ENCODE peak calls at places on chromosomes 4 and X, in four cellular contexts. H, B, O and L are unnamed samples.

GRCh38 chrX:115948018-115948923 is 222.3 kb upstream of the AGTR2 start:
- DNase-seq in H (no peak), B (no peak), O (no peak), L (no peak)

GRCh38 chr4:173135241-173135847 is 33.3 kb upstream of the GALNT7 start:
- DNase-seq in H (no peak), B (no peak), O (no peak), L (no peak)

GRCh38 chr4:3207531-3208037 is 41.4 kb upstream of the MSANTD1 start:
- DNase-seq in H (no peak), B (no peak), O (no peak), L (no peak)

GRCh38 chrX:13658602-13659001 is 5.7 kb downstream of the TCEANC start:
- DNase-seq in H (peak; percentile 35), B (no peak), O (no peak), L (peak; percentile 40)

GRCh38 chrX:68833855-68834331 is 5.1 kb downstream of the EFNB1 start:
- DNase-seq in H (no peak), B (no peak), O (no peak), L (no peak)

GRCh38 chr4:128848461-128848860 is 39.0 kb downstream of the JADE1 start:
- DNase-seq in H (no peak), B (no peak), O (no peak), L (no peak)

GRCh38 chrX:49995795-49996455 is 73.5 kb downstream of the CLCN5 start:
- DNase-seq in H (no peak), B (no peak), O (no peak), L (no peak)

GRCh38 chr4:25457053-25457715 is 80.1 kb downstream of the ANAPC4 start:
- DNase-seq in H (no peak), B (no peak), O (no peak), L (no peak)

GRCh38 chrX:154372612-154373022 is 1.8 kb downstream of the FLNA start:
- DNase-seq in H (no peak), B (no peak), O (no peak), L (no peak)

GRCh38 chr4:185892165-185892564 is 80.2 kb upstream of the SORBS2 start:
- DNase-seq in H (no peak), B (no peak), O (no peak), L (no peak)

GRCh38 chr4:91990726-91991125 is 313.0 kb upstream of the GRID2 start:
- DNase-seq in H (no peak), B (no peak), O (no peak), L (no peak)

GRCh38 chrX:47771473-47771872 is 65.2 kb upstream of the ZNF81 start:
- DNase-seq in H (no peak), B (no peak), O (no peak), L (no peak)

GRCh38 chrX:64976673-64977040 is 407 bp upstream of the ZC4H2 start:
- DNase-seq in H (no peak), B (no peak), O (no peak), L (no peak)

GRCh38 chr4:8761167-8761823 is 110.3 kb downstream of the HMX1 start:
- DNase-seq in H (no peak), B (no peak), O (no peak), L (no peak)

GRCh38 chrX:129798456-129798855 is 18.7 kb downstream of the SASH3 start:
- DNase-seq in H (no peak), B (no peak), O (no peak), L (no peak)

GRCh38 chr4:158722291-158722916 is 792 bp downstream of the PPID start:
- DNase-seq in H (peak; percentile 35), B (no peak), O (no peak), L (peak; percentile 10)

GRCh38 chrX:40267334-40268118 is 169.8 kb upstream of the BCOR start:
- DNase-seq in H (no peak), B (no peak), O (no peak), L (no peak)

GRCh38 chr4:30630431-30630830 is 89.7 kb upstream of the PCDH7 start:
- DNase-seq in H (no peak), B (no peak), O (no peak), L (no peak)

GRCh38 chr4:186790630-186791029 is 67.0 kb upstream of the FAT1 start:
- DNase-seq in H (no peak), B (no peak), O (no peak), L (no peak)

GRCh38 chr4:105461221-105462041 is 12.4 kb downstream of the PPA2 start:
- DNase-seq in H (no peak), B (no peak), O (no peak), L (no peak)

GRCh38 chr4:12118651-12119213 is 690.0 kb upstream of the HS3ST1 start:
- DNase-seq in H (no peak), B (no peak), O (no peak), L (no peak)

GRCh38 chr4:119138046-119138445 is 2.4 kb downstream of the MYOZ2 start:
- DNase-seq in H (no peak), B (no peak), O (no peak), L (no peak)

GRCh38 chrX:112058766-112059165 is 23.8 kb downstream of the TRPC5 start:
- DNase-seq in H (no peak), B (no peak), O (no peak), L (no peak)

GRCh38 chrX:136192135-136192534 is 44.8 kb downstream of the FHL1 start:
- DNase-seq in H (no peak), B (no peak), O (no peak), L (no peak)

GRCh38 chr4:169243808-169244207 is 26.9 kb downstream of the SH3RF1 start:
- DNase-seq in H (no peak), B (no peak), O (no peak), L (no peak)

GRCh38 chr4:83371936-83372335 is 37.3 kb upstream of the HPSE start:
- DNase-seq in H (no peak), B (no peak), O (no peak), L (no peak)

GRCh38 chrX:15310117-15310516 is 5.3 kb downstream of the ASB11 start:
- DNase-seq in H (peak; percentile 74), B (no peak), O (no peak), L (peak; percentile 87)

GRCh38 chrX:84318661-84319060 is 130.7 kb upstream of the RPS6KA6 start:
- DNase-seq in H (no peak), B (no peak), O (no peak), L (no peak)

GRCh38 chrX:74579597-74580209 is 34.7 kb downstream of the RLIM start:
- DNase-seq in H (no peak), B (no peak), O (no peak), L (no peak)

GRCh38 chrX:97876697-97877407 is 993.1 kb downstream of the RPA4 start:
- DNase-seq in H (no peak), B (no peak), O (no peak), L (no peak)

GRCh38 chr4:185134176-185134869 is 8.7 kb upstream of the SLC25A4 start:
- DNase-seq in H (peak; percentile 41), B (no peak), O (no peak), L (peak; percentile 30)

GRCh38 chr4:124631760-124632159 is 80.8 kb downstream of the ANKRD50 start:
- DNase-seq in H (no peak), B (no peak), O (no peak), L (no peak)